ENCODE peak calls at places on chromosomes 16 and 17, in eight cellular contexts. O is activated CD4-positive, CD25-positive, alpha-beta regulatory T cell; E is GM20000; L is activated T-helper 1 cell treated with Interleukin-2 at 50 U/mL for 16 hours; H is GDM1; G is cardiac muscle cell; Y is effector memory CD8-positive, alpha-beta T cell; D is iPS-NIHi11. Z is an unnamed sample.

GRCh38 chr17:9232591-9233270 is 211.4 kb downstream of the NTN1 start:
- DNase-seq in H (peak), Y (no peak), L (no peak), E (no peak), D (no peak), G (no peak), O (no peak), Z (no peak)

GRCh38 chr16:84825896-84826557 is 6.2 kb downstream of the CRISPLD2 start:
- DNase-seq in O (no peak), E (no peak), L (no peak), Y (no peak), D (no peak), H (no peak), G (no peak), Z (no peak)

GRCh38 chr16:24766057-24766456 is 36.6 kb downstream of the TNRC6A start:
- DNase-seq in O (no peak), Y (no peak), G (no peak), D (no peak), L (no peak), H (no peak), E (no peak), Z (no peak)

GRCh38 chr17:19004601-19005441 is at the start of gene FAM83G:
- DNase-seq in H (peak), D (peak), O (peak), G (peak), L (peak), Y (peak), E (peak), Z (no peak)

GRCh38 chr16:82801361-82801760 is 174.6 kb downstream of the CDH13 start:
- DNase-seq in E (no peak), D (no peak), L (no peak), O (no peak), H (no peak), Y (no peak), G (no peak), Z (no peak)

GRCh38 chr17:7045492-7046126 is 1.7 kb upstream of the SLC16A11 start:
- DNase-seq in D (no peak), O (no peak), G (peak), H (peak), Y (peak), L (no peak), E (peak), Z (no peak)

GRCh38 chr17:41987642-41988041 is 21.0 kb downstream of the CNP start:
- DNase-seq in Y (no peak), G (peak), D (no peak), E (no peak), L (no peak), H (no peak), O (no peak), Z (peak)

GRCh38 chr16:73396556-73396955 is 348.6 kb upstream of the ZFHX3 start:
- DNase-seq in E (no peak), D (no peak), Y (no peak), H (peak), G (no peak), L (no peak), O (no peak), Z (no peak)

GRCh38 chr17:27597188-27597580 is 33.8 kb upstream of the LGALS9 start:
- DNase-seq in E (no peak), G (no peak), L (no peak), D (no peak), Y (no peak), H (no peak), O (no peak), Z (no peak)

GRCh38 chr16:61871837-61872777 is 164.1 kb downstream of the CDH8 start:
- DNase-seq in L (no peak), H (no peak), G (no peak), D (peak), Y (no peak), O (no peak), E (no peak), Z (no peak)

GRCh38 chr17:56441331-56441730 is 152.2 kb upstream of the NOG start:
- DNase-seq in E (no peak), G (peak), O (no peak), L (no peak), H (no peak), Y (no peak), D (no peak), Z (no peak)

GRCh38 chr16:88378401-88378800 is 4.4 kb upstream of the ZNF469 start:
- DNase-seq in E (no peak), G (no peak), H (no peak), Y (no peak), D (no peak), O (no peak), L (no peak), Z (no peak)

Z was measured in NCI-H187 treated with DMSO at 0.1 percent for 48 hours.